ENCODE peak calls at places on chromosomes 6 and 20, in seven cellular contexts. X, C, B, Z, L, M and E are unnamed samples. For H3K27me3 and H3K4me1, the result is how much of the 10 kb centered on the place peaks cover.

GRCh38 chr6:26122402-26122792 is 35.2 kb downstream of the HFE start:
- DNase-seq in B (no peak), M (peak), Z (no peak), C (no peak), L (peak), X (peak), E (no peak)

GRCh38 chr6:87029711-87030314 is 65.1 kb downstream of the CGA start:
- DNase-seq in M (no peak), B (peak), L (peak), Z (peak), X (no peak), C (no peak), E (no peak)

GRCh38 chr6:160129886-160130615 is 8.4 kb downstream of the SLC22A1 start:
- DNase-seq in X (no peak), C (peak), Z (no peak), M (no peak), B (no peak), L (no peak), E (no peak)

GRCh38 chr20:47293524-47294157 is 62.9 kb downstream of the ZMYND8 start:
- DNase-seq in X (no peak), C (no peak), L (no peak), Z (no peak), M (no peak), B (no peak), E (no peak)

GRCh38 chr6:14638932-14639875 is 521.6 kb downstream of the CD83 start:
- DNase-seq in X (peak), B (no peak), C (no peak), M (peak), Z (no peak), L (peak), E (no peak)

GRCh38 chr6:152954443-152954842 is 28.4 kb downstream of the FBXO5 start:
- DNase-seq in M (no peak), X (no peak), L (no peak), Z (no peak), C (no peak), B (no peak), E (no peak)

GRCh38 chr20:34060970-34061369 is 51.1 kb downstream of the EIF2S2 start:
- DNase-seq in C (no peak), Z (no peak), B (no peak), M (no peak), X (no peak), L (no peak), E (no peak)

GRCh38 chr20:58131111-58131510 is 97.3 kb downstream of the ANKRD60 start:
- DNase-seq in B (no peak), Z (no peak), L (no peak), M (no peak), X (no peak), C (no peak), E (no peak)

GRCh38 chr6:79302341-79302740 is 67.9 kb upstream of the HMGN3 start:
- DNase-seq in M (no peak), L (no peak), Z (peak), B (no peak), C (no peak), X (no peak), E (no peak)

GRCh38 chr6:142242269-142242668 is 59.5 kb upstream of the ADGRG6 start:
- DNase-seq in X (no peak), L (peak), M (no peak), C (no peak), B (no peak), Z (no peak), E (no peak)

GRCh38 chr6:102619585-102619984 is 1226.1 kb downstream of the GRIK2 start:
- DNase-seq in C (no peak), Z (peak), X (no peak), B (no peak), M (no peak), L (peak), E (no peak)

GRCh38 chr6:149867876-149868640 is 3.9 kb upstream of the LRP11 start:
- DNase-seq in Z (no peak), L (peak), C (no peak), B (no peak), X (no peak), M (peak), E (no peak)

GRCh38 chr6:28134015-28134414 is 7.7 kb upstream of the ZKSCAN8 start:
- DNase-seq in L (peak), X (no peak), B (peak), M (no peak), Z (peak), C (no peak), E (no peak)

GRCh38 chr6:135922170-135922569 is 70.7 kb downstream of the PDE7B start:
- DNase-seq in B (peak), Z (peak), X (no peak), C (no peak), L (peak), M (no peak), E (no peak)

GRCh38 chr6:126721581-126722145 is 381.7 kb downstream of the CENPW start:
- DNase-seq in B (peak), X (no peak), Z (peak), L (no peak), M (no peak), C (no peak), E (no peak)

GRCh38 chr20:47727170-47727880 is 58.0 kb downstream of the SULF2 start:
- DNase-seq in M (no peak), B (no peak), Z (no peak), L (no peak), X (peak), C (peak), E (no peak)

GRCh38 chr6:119384444-119384843 is 34.9 kb upstream of the MAN1A1 start:
- DNase-seq in M (no peak), X (no peak), Z (no peak), B (no peak), C (no peak), L (no peak), E (no peak)

GRCh38 chr6:90434096-90434495 is 137.5 kb upstream of the BACH2 start:
- DNase-seq in Z (no peak), B (no peak), C (no peak), M (no peak), L (no peak), X (no peak), E (no peak)

DNA sequence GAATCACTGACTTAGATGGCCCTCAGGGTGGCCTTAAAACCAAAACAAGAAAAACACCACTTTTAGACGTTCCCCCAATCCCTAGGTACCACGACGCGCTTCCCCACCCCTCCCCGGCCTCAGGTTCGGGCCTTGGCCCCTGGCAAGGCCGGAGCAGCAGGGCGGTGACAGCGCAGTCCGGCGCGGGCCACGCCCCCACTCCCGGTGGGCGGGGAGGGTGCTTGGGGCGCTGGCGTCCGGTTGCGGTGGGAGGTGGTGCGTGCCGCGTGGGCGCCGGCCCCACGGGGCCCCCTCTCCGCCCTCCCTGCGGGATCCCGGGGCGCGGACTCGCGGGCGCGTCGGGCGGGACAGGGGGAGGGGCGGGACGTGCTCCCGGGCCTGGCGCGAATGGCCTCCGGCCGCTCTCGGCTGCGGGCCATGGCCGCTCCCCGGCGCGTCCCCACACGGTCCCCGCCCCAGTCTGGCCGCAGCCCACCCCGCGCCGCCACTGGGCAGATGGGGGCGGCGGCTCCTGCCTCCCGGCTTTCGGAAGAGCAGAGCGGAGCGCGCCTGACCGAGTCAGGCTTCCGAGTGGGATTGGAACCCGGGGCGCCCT is 852 bp upstream of the PPP1R3G start:
- DNase-seq in X (peak), C (no peak), Z (no peak), B (no peak), M (no peak), L (peak), E (no peak)
- H3K27me3 ChIP-seq in X (under half), C (under half), Z (under half), B (under half), M (under half), L (half or more), E (under half)

GRCh38 chr6:139066080-139066479 is 37.5 kb downstream of the ABRACL start:
- DNase-seq in Z (no peak), X (no peak), M (no peak), B (no peak), L (no peak), C (no peak), E (no peak)

GRCh38 chr6:139064981-139065665 is 36.6 kb downstream of the ABRACL start:
- DNase-seq in M (no peak), L (no peak), X (no peak), Z (no peak), B (no peak), C (no peak), E (no peak)

GRCh38 chr6:139062921-139063320 is 34.4 kb downstream of the ABRACL start:
- DNase-seq in X (no peak), B (no peak), Z (no peak), M (no peak), L (no peak), C (no peak), E (no peak)

DNA sequence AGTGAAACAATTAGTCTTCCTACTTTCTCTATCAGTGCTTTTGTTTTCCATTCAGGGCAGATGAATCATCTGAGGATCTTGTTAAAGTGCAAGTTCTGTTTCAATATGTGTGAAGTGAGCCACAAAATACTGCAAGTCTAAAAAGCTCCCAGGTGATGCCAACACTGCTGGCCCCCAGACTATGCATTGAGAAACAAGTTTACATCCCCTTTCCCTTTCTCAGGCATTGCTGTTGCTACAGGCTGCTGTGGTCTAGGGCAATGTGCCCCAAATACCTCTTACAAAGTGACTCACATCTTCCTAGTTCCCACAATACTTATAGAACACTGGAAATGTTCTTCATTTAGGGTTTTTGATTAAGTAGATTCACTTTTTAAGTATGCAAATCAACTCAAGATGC is 31.8 kb downstream of the ABRACL start:
- DNase-seq in C (no peak), X (no peak), Z (no peak), M (no peak), L (no peak), B (no peak), E (no peak)
- TF ChIP-seq POLR2AphosphoS5 in C (no peak), X (no peak), Z (no peak), M (no peak), L (no peak), B (no peak), E (no peak)

GRCh38 chr20:60046011-60046413 is 87.8 kb downstream of the CDH26 start:
- DNase-seq in L (no peak), C (no peak), Z (no peak), M (no peak), X (no peak), B (no peak), E (no peak)

GRCh38 chr20:60049601-60050000 is 91.4 kb downstream of the CDH26 start:
- DNase-seq in Z (no peak), X (no peak), C (no peak), M (no peak), B (no peak), L (no peak), E (no peak)

GRCh38 chr20:60046436-60046835 is 88.2 kb downstream of the CDH26 start:
- DNase-seq in Z (no peak), X (no peak), L (no peak), C (no peak), M (no peak), B (no peak), E (no peak)

GRCh38 chr20:60048634-60049578 is 90.7 kb downstream of the CDH26 start:
- DNase-seq in X (no peak), Z (no peak), M (no peak), C (no peak), L (no peak), B (no peak), E (no peak)

DNA sequence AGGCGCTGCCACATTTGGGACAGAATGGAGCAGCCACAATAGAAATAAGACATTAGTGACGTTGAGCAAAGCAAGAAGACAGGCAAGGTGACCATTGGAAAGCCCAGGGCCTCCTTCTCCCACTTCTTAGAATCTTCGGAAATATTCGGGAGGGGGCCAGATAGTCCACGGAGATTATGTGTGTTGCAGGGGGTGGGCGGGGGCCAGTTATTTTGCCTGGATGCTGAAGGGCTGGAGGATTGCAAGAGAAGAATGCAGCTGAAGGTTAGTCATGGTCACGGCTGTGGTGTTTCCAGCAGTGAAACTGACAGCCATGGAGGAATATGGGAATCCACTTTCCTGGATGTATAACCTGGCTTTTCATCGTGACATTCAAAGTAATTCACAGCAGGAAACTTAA is 88.6 kb downstream of the CDH26 start:
- DNase-seq in L (no peak), C (no peak), X (no peak), B (no peak), Z (no peak), M (no peak), E (no peak)
- H3K4me1 ChIP-seq in L (under half), C (under half), X (under half), B (under half), Z (under half), M (under half), E (under half)

GRCh38 chr20:64001607-64002011 is 20.7 kb downstream of the PRPF6 start:
- DNase-seq in Z (no peak), X (no peak), L (no peak), B (no peak), M (no peak), C (no peak), E (no peak)

GRCh38 chr20:64006902-64007301 is 26.0 kb downstream of the PRPF6 start:
- DNase-seq in C (no peak), M (no peak), L (no peak), X (no peak), Z (no peak), B (no peak), E (no peak)

GRCh38 chr20:64006490-64006889 is 25.6 kb downstream of the PRPF6 start:
- DNase-seq in Z (no peak), X (no peak), L (no peak), B (no peak), C (no peak), M (no peak), E (no peak)

GRCh38 chr20:64005394-64005793 is 24.5 kb downstream of the PRPF6 start:
- DNase-seq in B (no peak), L (no peak), X (no peak), Z (no peak), M (no peak), C (no peak), E (no peak)

DNA sequence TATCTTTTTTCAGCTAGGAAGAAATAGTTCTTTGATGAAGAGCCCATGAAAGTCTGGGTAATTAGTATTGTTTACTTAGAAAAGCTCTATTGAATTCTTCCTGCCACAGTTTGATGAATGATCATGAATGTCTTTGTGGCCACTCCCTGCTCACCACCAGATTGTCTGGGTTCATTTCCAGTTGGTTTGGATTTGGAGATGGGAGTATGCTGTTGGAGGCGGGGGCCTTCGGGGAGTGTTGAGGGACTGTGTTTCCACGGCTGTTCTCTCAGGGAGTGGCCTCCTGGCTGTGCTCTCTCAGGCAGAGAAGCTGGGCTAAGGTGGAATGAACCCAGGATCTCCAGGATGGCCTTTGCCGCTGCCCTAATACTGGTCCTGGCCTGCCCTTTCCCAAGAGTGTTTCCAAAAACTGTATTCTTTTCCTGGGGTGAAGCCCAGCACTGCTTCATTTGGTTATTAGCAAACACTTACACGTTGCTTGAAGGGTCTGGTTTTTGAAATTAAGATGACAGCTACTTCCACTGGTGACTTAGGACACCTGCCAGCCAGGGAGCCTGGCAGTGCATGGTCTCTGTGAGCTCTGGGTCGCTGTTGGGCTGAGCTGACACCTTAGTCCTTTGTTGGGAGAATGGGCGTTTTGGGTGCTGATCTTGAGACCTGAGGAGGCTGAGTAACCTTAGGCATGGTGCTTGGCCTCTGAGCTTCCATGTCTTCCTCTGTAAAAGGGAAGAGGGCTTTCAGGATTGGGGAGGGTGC is 23.2 kb downstream of the PRPF6 start:
- DNase-seq in Z (no peak), B (no peak), M (no peak), X (no peak), C (no peak), L (no peak), E (no peak)
- H3K27me3 ChIP-seq in Z (under half), B (under half), M (under half), X (under half), C (under half), L (under half), E (under half)

DNA sequence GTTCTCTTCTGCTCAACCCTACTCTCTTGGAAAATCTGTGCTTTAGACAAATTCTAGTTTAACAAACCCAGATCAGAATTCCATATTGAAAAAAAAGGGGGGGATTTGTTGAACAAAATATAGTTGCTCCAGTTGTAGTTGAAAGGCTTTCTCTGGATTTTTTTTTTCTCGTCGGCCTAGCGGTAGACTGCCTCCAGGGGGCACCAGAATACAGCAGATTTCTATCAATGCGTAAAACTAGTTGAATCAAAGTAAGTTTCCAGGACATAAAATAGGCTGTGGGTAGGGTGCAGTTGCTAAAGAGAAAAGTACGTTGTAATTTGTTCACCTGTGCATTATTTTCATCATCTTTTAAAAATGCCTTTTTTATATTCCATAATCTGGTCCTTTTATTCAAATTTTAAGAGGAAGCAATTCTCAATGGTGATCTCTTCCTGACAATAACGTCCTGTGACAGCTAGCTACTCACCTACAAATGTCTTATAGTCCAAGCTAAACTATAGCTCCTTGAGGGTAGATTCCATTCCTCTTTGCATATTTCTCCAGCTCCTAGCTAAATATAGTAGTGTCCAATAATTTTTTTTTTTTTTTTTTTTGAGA is 105.4 kb downstream of the PERP start:
- DNase-seq in X (peak), L (peak), M (peak), B (peak), C (peak), Z (peak), E (no peak)
- TF ChIP-seq POLR2AphosphoS5 in X (no peak), L (no peak), M (no peak), B (no peak), C (no peak), Z (no peak), E (no peak)

DNA sequence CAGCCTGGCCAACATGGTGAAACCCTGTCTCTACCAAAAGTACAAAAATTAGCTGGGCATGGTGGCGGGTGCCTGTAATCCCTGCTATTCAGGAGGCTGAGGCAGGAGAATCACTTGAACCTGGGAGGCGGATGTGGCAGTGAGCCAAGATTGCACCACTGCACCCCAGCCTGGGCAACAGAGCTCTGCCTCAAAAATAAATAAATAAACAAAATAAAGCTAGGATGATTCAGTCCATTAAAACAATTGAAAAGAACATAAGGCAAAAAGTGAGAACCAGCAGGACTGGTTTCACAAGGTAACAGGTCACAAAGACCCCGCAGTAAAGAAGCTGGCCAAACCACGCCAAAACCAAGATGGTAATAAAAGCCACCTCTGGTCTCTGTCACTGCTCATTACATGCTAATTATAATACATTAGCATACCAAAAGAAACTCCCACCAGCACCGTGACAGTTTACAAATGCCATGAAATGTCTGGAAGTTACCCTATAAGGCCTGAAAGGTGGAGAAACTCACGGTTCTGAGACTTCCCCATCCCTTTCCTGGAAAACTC is 10.4 kb downstream of the LAMA4 start:
- DNase-seq in B (no peak), X (no peak), L (peak), Z (no peak), M (no peak), C (no peak), E (no peak)
- H3K4me1 ChIP-seq in B (under half), X (under half), L (under half), Z (under half), M (under half), C (under half), E (under half)